ENCODE peak calls at places on chromosomes 13 and 19, in four cellular contexts. X is fibroblast of the aortic adventitia, P is HFF-Myc, H is A549. G is an unnamed sample.

GRCh38 chr13:43303040-43303729 is 279.8 kb downstream of the DNAJC15 start:
- DNase-seq in X (peak; percentile 81), P (peak; percentile 59), H (no peak), G (peak; percentile 61)

GRCh38 chr13:33727356-33728083 is 90.4 kb upstream of the RFC3 start:
- DNase-seq in X (peak; percentile 60), P (no peak), H (no peak), G (peak; percentile 18)

GRCh38 chr19:10260141-10260584 is 8.1 kb downstream of the MRPL4 start:
- DNase-seq in X (no peak), P (no peak), H (no peak), G (no peak)

GRCh38 chr13:102182170-102182569 is 219.7 kb downstream of the FGF14 start:
- DNase-seq in X (no peak), P (no peak), H (no peak), G (no peak)

GRCh38 chr13:58056411-58056810 is 424.9 kb downstream of the PCDH17 start:
- DNase-seq in X (no peak), P (no peak), H (no peak), G (no peak)

GRCh38 chr13:59746291-59746962 is 417.3 kb downstream of the DIAPH3 start:
- DNase-seq in X (peak; percentile 58), P (no peak), H (no peak), G (peak; percentile 50)

GRCh38 chr19:58395220-58395978 is at the start of gene RNF225:
- DNase-seq in X (no peak), P (no peak), H (no peak), G (peak; percentile 13)

GRCh38 chr13:74026753-74027152 is 107.5 kb downstream of the KLF12 start:
- DNase-seq in X (no peak), P (no peak), H (no peak), G (no peak)

GRCh38 chr19:1884719-1885334 is 469 bp downstream of the ABHD17A start:
- DNase-seq in X (no peak), P (no peak), H (no peak), G (no peak)

GRCh38 chr19:29672933-29673336 is 7.7 kb downstream of the PLEKHF1 start:
- DNase-seq in X (no peak), P (no peak), H (no peak), G (no peak)

GRCh38 chr19:18437481-18438330 is at the start of gene ISYNA1:
- DNase-seq in X (no peak), P (no peak), H (no peak), G (no peak)

GRCh38 chr13:96089749-96090239 is at the start of gene HS6ST3:
- DNase-seq in X (no peak), P (no peak), H (peak; percentile 31), G (no peak)

GRCh38 chr13:72839831-72840426 is 58.0 kb downstream of the PIBF1 start:
- DNase-seq in X (peak; percentile 48), P (peak; percentile 14), H (peak; percentile 31), G (peak; percentile 50)

GRCh38 chr13:64428196-64428595 is 2801.9 kb downstream of the PCDH9 start:
- DNase-seq in X (peak; percentile 2), P (peak; percentile 9), H (no peak), G (peak; percentile 10)

GRCh38 chr13:51396352-51396751 is 56.5 kb downstream of the INTS6 start:
- DNase-seq in X (peak; percentile 29), P (no peak), H (no peak), G (peak; percentile 38)

GRCh38 chr19:5612891-5613290 is 9.7 kb downstream of the SAFB2 start:
- DNase-seq in X (no peak), P (no peak), H (no peak), G (no peak)

GRCh38 chr19:51096473-51097165 is 11.6 kb downstream of the CTU1 start:
- DNase-seq in X (no peak), P (no peak), H (peak; percentile 60), G (peak; percentile 12)

GRCh38 chr19:16470911-16471811 is 609 bp downstream of the EPS15L1 start:
- DNase-seq in X (peak; percentile 59), P (no peak), H (no peak), G (peak; percentile 79)

GRCh38 chr19:10271543-10272086 is 695 bp downstream of the ICAM1 start:
- DNase-seq in X (peak; percentile 37), P (no peak), H (no peak), G (no peak)

GRCh38 chr19:51131780-51132680 is 7.3 kb downstream of the SIGLEC9 start:
- DNase-seq in X (peak; percentile 83), P (peak; percentile 21), H (no peak), G (peak; percentile 81)

GRCh38 chr13:41231786-41232185 is 31.6 kb downstream of the MTRF1 start:
- DNase-seq in X (peak; percentile 12), P (no peak), H (no peak), G (peak; percentile 21)

GRCh38 chr13:107881362-107881761 is 334.0 kb downstream of the LIG4 start:
- DNase-seq in X (no peak), P (no peak), H (no peak), G (no peak)

GRCh38 chr19:5093297-5093858 is 124.5 kb downstream of the KDM4B start:
- DNase-seq in X (no peak), P (no peak), H (no peak), G (no peak)

GRCh38 chr13:52454459-52454824 is 836 bp upstream of the CKAP2 start:
- DNase-seq in X (peak; percentile 10), P (no peak), H (no peak), G (no peak)

GRCh38 chr13:112756967-112757758 is 67.3 kb downstream of the ATP11A start:
- DNase-seq in X (no peak), P (no peak), H (no peak), G (peak; percentile 45)

GRCh38 chr13:35470671-35471465 is 5.6 kb downstream of the MAB21L1 start:
- DNase-seq in X (peak; percentile 53), P (no peak), H (no peak), G (peak; percentile 82)

GRCh38 chr19:16521715-16522289 is 20.4 kb downstream of the CHERP start:
- DNase-seq in X (no peak), P (no peak), H (no peak), G (no peak)

GRCh38 chr19:39156891-39157230 is 31.3 kb downstream of the PAK4 start:
- DNase-seq in X (no peak), P (no peak), H (no peak), G (no peak)

DNA sequence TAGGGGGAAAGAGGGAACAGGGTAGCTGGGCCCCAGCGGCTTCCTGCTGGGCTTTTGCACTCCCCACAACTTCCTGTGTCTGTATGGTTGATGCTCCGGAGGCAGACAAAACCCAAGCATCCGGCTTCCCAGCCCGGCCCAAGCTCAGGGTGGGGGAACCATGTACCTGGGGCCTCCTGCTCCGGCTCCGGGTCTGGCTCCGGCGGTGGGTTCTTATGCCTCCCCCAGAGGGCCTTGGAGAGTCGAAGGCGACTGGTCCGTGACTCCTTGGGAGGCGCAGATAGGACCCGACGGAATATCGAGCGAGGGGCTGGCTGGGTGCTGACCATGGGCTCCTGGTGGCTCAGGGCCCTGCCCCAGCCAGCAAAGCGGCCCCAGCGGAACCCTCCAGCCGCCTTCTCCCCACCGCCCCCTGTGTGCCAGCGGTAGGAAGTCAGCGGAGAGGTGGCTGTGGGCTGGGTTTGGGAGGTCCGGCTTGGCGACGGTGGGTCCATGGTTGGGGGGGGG is 426 bp downstream of the RASAL3 start:
- DNase-seq in X (no peak), P (no peak), H (no peak), G (no peak)
- H3K4me3 ChIP-seq in X (no peak overlapping the region), P (no peak overlapping the region), H (no peak overlapping the region), G (no peak overlapping the region)

GRCh38 chr13:39684531-39685137 is 29.2 kb downstream of the COG6 start:
- DNase-seq in X (peak; percentile 67), P (no peak), H (peak; percentile 3), G (peak; percentile 64)
- TF ChIP-seq CTCF in X (no peak), P (no peak), H (peak; percentile 34), G (no peak)

GRCh38 chr19:7701049-7701653 is 780 bp downstream of the FCER2 start:
- DNase-seq in X (no peak), P (no peak), H (no peak), G (no peak)
- H3K4me3 ChIP-seq in X (no peak overlapping the region), P (no peak overlapping the region), H (no peak overlapping the region), G (no peak overlapping the region)

GRCh38 chr13:84834201-84834600 is 951.9 kb upstream of the SLITRK1 start:
- DNase-seq in X (no peak), P (no peak), H (no peak), G (no peak)

DNA sequence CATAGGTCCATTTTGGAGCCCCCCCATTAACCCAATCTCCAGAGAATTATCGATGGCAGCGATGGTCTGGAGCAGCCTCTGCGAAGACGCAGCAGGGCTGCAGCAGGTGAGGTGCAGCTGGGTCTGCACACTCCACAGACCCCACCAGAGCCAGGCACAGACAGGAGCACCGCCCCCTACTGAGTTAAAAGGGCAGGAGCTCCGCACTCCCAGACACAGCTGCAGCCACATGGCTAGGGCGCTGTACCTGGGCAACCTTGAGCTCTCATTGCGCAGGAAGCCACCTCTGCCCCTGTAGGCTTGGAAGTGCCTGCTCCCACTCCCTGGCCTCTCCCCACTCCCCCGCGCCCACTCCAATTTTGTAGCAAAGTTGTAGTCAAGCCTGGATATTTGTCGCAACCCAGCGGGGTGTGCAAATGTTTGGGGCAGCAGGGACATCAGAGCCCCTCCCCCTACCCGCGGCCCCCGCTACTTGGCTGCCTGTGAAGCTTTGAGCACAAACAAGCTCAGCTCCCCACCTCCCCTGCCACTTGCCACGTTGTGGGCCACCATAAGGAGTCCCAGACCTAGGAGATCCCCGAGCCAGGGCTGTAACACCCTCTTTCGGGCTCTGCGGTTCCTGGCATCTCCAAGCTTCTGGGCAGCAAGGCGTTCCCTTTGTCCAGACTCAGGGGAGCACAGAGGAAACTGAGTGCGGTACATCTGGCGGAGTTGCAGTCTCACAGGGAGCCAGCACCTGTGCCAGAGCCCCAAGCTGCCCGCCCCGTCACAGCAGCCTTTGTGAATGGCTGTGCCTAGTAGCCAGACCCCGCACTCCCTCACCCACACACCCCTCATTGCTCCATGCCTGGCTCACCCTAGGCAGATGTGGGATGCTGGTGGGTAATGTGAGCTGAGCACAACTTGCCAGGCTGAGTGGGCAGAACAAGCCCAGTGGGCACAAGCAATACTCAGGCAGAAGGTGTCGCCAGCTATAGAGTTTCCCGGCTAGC is 949.7 kb upstream of the SLITRK1 start:
- DNase-seq in X (no peak), P (no peak), H (no peak), G (no peak)
- TF ChIP-seq CTCF in X (no peak), P (no peak), H (no peak), G (no peak)

GRCh38 chr13:48594080-48594815 is 59.5 kb upstream of the CYSLTR2 start:
- DNase-seq in X (no peak), P (no peak), H (no peak), G (no peak)

GRCh38 chr13:48591889-48592725 is 59.2 kb upstream of the RCBTB2 start:
- DNase-seq in X (no peak), P (no peak), H (no peak), G (no peak)

GRCh38 chr13:48593551-48593950 is 60.2 kb upstream of the CYSLTR2 start:
- DNase-seq in X (no peak), P (no peak), H (no peak), G (no peak)

GRCh38 chr13:48596128-48596429 is 57.6 kb upstream of the CYSLTR2 start:
- DNase-seq in X (no peak), P (no peak), H (no peak), G (no peak)

GRCh38 chr13:48595330-48596127 is 58.2 kb upstream of the CYSLTR2 start:
- DNase-seq in X (peak; percentile 83), P (peak; percentile 44), H (peak; percentile 15), G (peak; percentile 74)
- H3K4me3 ChIP-seq in X (no peak overlapping the region), P (no peak overlapping the region), H (no peak overlapping the region), G (no peak overlapping the region)

DNA sequence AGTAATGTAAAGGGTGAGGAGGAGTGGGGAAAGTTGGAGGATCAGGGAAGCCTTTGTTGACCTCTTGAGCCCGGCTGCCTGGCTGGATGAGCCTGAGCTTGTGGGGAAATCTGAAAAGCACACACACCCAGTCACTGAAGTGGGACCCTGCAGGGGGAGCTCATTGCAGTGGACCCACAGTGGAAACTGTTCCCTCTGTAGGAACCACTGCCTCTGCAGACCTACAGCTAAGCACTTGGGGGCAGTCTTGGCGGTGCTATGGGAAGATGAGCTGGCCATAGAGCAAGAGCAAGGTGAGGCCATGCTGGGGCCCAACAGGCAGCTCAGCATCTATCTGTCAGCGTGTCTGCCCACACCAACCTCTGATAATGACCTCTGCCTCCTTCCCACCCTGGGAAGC is 294.8 kb downstream of the TSHZ3 start:
- DNase-seq in X (peak; percentile 70), P (peak; percentile 14), H (peak; percentile 28), G (peak; percentile 72)
- TF ChIP-seq CTCF in X (peak; percentile 71), P (peak; percentile 56), H (peak; percentile 36), G (peak; percentile 74)

G was measured in fibroblast of mammary gland.